ENCODE peak calls at places on chromosomes 2 and 18, in seven cellular contexts. X, I, B, L, U, A and G are unnamed samples.

GRCh38 chr18:46656326-46657114 is 500 bp downstream of the LOXHD1 start:
- DNase-seq in X (no peak), I (no peak), B (no peak), L (no peak), U (no peak), A (no peak), G (no peak)

GRCh38 chr18:60018801-60019462 is 119.1 kb downstream of the PMAIP1 start:
- DNase-seq in X (no peak), I (no peak), B (no peak), L (no peak), U (no peak), A (no peak), G (no peak)

GRCh38 chr2:170221317-170222288 is 43.7 kb downstream of the MYO3B start:
- DNase-seq in X (no peak), I (no peak), B (no peak), L (no peak), U (no peak), A (no peak), G (no peak)

GRCh38 chr2:172819943-172820342 is 84.3 kb downstream of the RAPGEF4 start:
- DNase-seq in X (no peak), I (no peak), B (no peak), L (no peak), U (no peak), A (no peak), G (no peak)

GRCh38 chr18:905307-905947 is 756 bp downstream of the ADCYAP1 start:
- DNase-seq in X (no peak), I (peak), B (no peak), L (no peak), U (no peak), A (no peak), G (no peak)

GRCh38 chr18:8124232-8125146 is 484.7 kb upstream of the RAB12 start:
- DNase-seq in X (no peak), I (no peak), B (no peak), L (no peak), U (no peak), A (no peak), G (no peak)

GRCh38 chr2:219663116-219663762 is 35.8 kb downstream of the SLC4A3 start:
- DNase-seq in X (peak), I (no peak), B (no peak), L (no peak), U (no peak), A (no peak), G (no peak)

GRCh38 chr18:69948919-69949537 is 1.4 kb upstream of the CD226 start:
- DNase-seq in X (peak), I (no peak), B (no peak), L (peak), U (no peak), A (no peak), G (no peak)

GRCh38 chr18:136433-136832 is 21.9 kb upstream of the USP14 start:
- DNase-seq in X (peak), I (peak), B (no peak), L (no peak), U (peak), A (no peak), G (no peak)

GRCh38 chr2:215657844-215658243 is 222.0 kb upstream of the FN1 start:
- DNase-seq in X (no peak), I (no peak), B (no peak), L (no peak), U (no peak), A (peak), G (no peak)

GRCh38 chr2:185628985-185629384 is 109.6 kb upstream of the FSIP2 start:
- DNase-seq in X (peak), I (no peak), B (peak), L (no peak), U (peak), A (peak), G (no peak)

GRCh38 chr2:109242654-109243331 is 113.8 kb downstream of the SH3RF3 start:
- DNase-seq in X (no peak), I (no peak), B (no peak), L (no peak), U (no peak), A (no peak), G (no peak)

GRCh38 chr2:239092571-239093294 is 244.8 kb downstream of the TWIST2 start:
- DNase-seq in X (no peak), I (no peak), B (no peak), L (no peak), U (no peak), A (no peak), G (no peak)
- TF ChIP-seq JUND in X (no peak), I (no peak), B (no peak), L (no peak), U (no peak), A (no peak), G (no peak)

GRCh38 chr2:64019083-64019974 is at the start of gene VPS54:
- DNase-seq in X (peak), I (peak), B (peak), L (no peak), U (peak), A (no peak), G (peak)

GRCh38 chr2:64023485-64024258 is 4.4 kb upstream of the VPS54 start:
- DNase-seq in X (no peak), I (no peak), B (no peak), L (no peak), U (peak), A (no peak), G (no peak)

GRCh38 chr2:64024259-64024949 is 5.2 kb upstream of the VPS54 start:
- DNase-seq in X (no peak), I (no peak), B (no peak), L (no peak), U (peak), A (no peak), G (no peak)

GRCh38 chr2:64019975-64020281 is 700 bp upstream of the VPS54 start:
- DNase-seq in X (no peak), I (no peak), B (no peak), L (no peak), U (no peak), A (no peak), G (peak)

GRCh38 chr2:64021578-64021977 is 2.4 kb upstream of the VPS54 start:
- DNase-seq in X (no peak), I (no peak), B (no peak), L (no peak), U (peak), A (no peak), G (no peak)
- TF ChIP-seq JUND in X (no peak), I (no peak), B (no peak), L (no peak), U (no peak), A (no peak), G (no peak)

GRCh38 chr2:127004893-127005600 is 101.9 kb downstream of the BIN1 start:
- DNase-seq in X (no peak), I (no peak), B (no peak), L (no peak), U (no peak), A (no peak), G (no peak)
- TF ChIP-seq JUND in X (no peak), I (no peak), B (no peak), L (no peak), U (no peak), A (no peak), G (no peak)

GRCh38 chr2:7071137-7071536 is 153.9 kb downstream of the RNF144A start:
- DNase-seq in X (no peak), I (no peak), B (no peak), L (no peak), U (no peak), A (no peak), G (no peak)

GRCh38 chr2:7070483-7070882 is 153.3 kb downstream of the RNF144A start:
- DNase-seq in X (no peak), I (peak), B (no peak), L (no peak), U (no peak), A (no peak), G (no peak)

GRCh38 chr2:7075834-7076233 is 158.6 kb downstream of the RNF144A start:
- DNase-seq in X (no peak), I (no peak), B (no peak), L (no peak), U (no peak), A (no peak), G (no peak)

GRCh38 chr2:7071916-7072556 is 154.8 kb downstream of the RNF144A start:
- DNase-seq in X (no peak), I (no peak), B (no peak), L (no peak), U (peak), A (no peak), G (no peak)

DNA sequence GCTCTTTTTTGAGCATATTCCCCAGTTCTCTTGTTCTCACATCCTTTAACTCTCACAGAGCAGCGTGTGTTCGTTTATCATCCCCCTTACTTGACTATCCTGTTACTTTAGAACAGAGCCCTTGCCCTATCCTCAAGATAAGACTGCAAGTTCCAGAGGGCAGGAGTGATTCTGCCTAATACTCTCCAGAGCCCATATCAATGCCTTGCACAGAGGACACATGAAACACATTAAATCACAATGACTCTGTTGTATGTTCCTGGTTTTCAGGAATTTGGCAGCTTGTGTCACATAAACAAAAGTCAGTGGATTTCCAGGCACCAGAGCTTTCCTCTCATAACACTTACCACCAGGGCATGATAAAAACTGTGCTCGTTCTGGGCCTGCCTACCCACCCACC is 156.7 kb downstream of the RNF144A start:
- DNase-seq in X (no peak), I (peak), B (no peak), L (no peak), U (no peak), A (no peak), G (no peak)
- TF ChIP-seq JUND in X (no peak), I (no peak), B (no peak), L (no peak), U (no peak), A (no peak), G (no peak)

DNA sequence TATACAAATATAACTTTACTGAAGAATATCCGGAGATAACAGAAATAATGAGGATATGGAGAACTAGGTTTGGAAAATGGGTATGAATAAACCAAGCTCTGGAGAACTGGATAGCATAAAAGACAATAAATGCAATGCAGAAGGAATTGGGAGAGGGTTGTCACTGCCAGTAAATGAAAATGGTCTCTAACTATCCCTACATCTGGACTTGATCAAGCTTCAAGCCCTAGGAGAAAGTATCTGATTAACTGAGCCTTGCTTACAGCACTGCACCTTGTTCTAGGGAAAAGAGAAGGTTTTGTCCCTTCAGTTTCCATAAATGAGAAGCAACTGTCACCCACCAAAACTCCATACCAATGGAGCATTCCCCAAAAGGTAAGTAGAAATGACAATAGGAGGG is 514.6 kb upstream of the ZEB2 start:
- DNase-seq in X (no peak), I (no peak), B (no peak), L (no peak), U (no peak), A (no peak), G (no peak)
- TF ChIP-seq JUND in X (no peak), I (no peak), B (no peak), L (no peak), U (no peak), A (no peak), G (no peak)

DNA sequence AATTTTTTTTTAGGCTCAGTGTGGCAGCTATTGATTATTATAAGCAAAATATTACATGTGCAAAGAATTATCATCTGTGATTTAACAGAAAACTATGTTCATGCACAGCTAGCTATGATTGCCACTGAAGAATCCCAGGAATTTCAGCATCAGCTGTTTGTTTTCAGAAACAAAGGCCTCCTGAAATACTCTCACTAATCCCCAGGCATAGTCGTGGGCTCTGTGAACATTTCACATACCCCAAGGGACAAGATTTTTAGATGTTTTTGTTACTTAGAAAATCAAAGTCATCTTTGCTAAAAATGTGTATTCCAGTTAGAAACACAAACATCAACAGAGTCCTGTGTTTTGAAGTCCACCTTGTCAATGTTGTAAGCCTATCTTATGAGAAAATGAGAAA is 156.1 kb downstream of the MYO1B start:
- DNase-seq in X (no peak), I (no peak), B (no peak), L (no peak), U (peak), A (no peak), G (no peak)
- TF ChIP-seq JUND in X (no peak), I (peak), B (no peak), L (no peak), U (no peak), A (no peak), G (no peak)